ENCODE peak calls at places on chromosomes 5 and 9, in seven cellular contexts. U, G, H, I, Z, J and N are unnamed samples.

GRCh38 chr5:101897914-101898313 is 398.2 kb downstream of the SLCO4C1 start:
- DNase-seq in U (no peak), G (no peak), H (no peak), I (no peak), Z (no peak), J (no peak), N (no peak)

GRCh38 chr9:128554155-128554862 is 1.9 kb downstream of the SPTAN1 start:
- DNase-seq in U (no peak), G (peak; percentile 95), H (peak; percentile 63), I (peak; percentile 45), Z (no peak), J (peak; percentile 80), N (no peak)

GRCh38 chr5:14039063-14039462 is 94.6 kb upstream of the DNAH5 start:
- DNase-seq in U (no peak), G (peak; percentile 66), H (no peak), I (no peak), Z (no peak), J (no peak), N (no peak)

GRCh38 chr5:152462021-152462721 is 57.1 kb upstream of the NMUR2 start:
- DNase-seq in U (no peak), G (no peak), H (no peak), I (no peak), Z (no peak), J (no peak), N (no peak)

GRCh38 chr9:90162326-90162725 is 480.3 kb downstream of the DIRAS2 start:
- DNase-seq in U (no peak), G (no peak), H (no peak), I (no peak), Z (no peak), J (no peak), N (no peak)

GRCh38 chr9:4315582-4316215 is 15.8 kb upstream of the GLIS3 start:
- DNase-seq in U (peak; percentile 16), G (peak; percentile 76), H (peak; percentile 84), I (peak; percentile 82), Z (peak; percentile 51), J (peak; percentile 46), N (no peak)

GRCh38 chr9:131740898-131741297 is 1.0 kb upstream of the RAPGEF1 start:
- DNase-seq in U (no peak), G (no peak), H (no peak), I (no peak), Z (no peak), J (no peak), N (no peak)

GRCh38 chr5:52943285-52943684 is 45.9 kb upstream of the ITGA2 start:
- DNase-seq in U (no peak), G (no peak), H (no peak), I (no peak), Z (no peak), J (no peak), N (no peak)

GRCh38 chr5:74205745-74206570 is 434.6 kb downstream of the ENC1 start:
- DNase-seq in U (no peak), G (no peak), H (no peak), I (no peak), Z (no peak), J (no peak), N (no peak)

GRCh38 chr9:36164989-36165388 is 4.2 kb upstream of the CCIN start:
- DNase-seq in U (no peak), G (no peak), H (peak; percentile 10), I (no peak), Z (no peak), J (no peak), N (no peak)

GRCh38 chr9:115923903-115924668 is 229.5 kb upstream of the PAPPA start:
- DNase-seq in U (no peak), G (peak; percentile 98), H (no peak), I (no peak), Z (no peak), J (peak; percentile 11), N (no peak)

GRCh38 chr5:14630706-14631105 is 33.8 kb upstream of the OTULIN start:
- DNase-seq in U (no peak), G (no peak), H (no peak), I (no peak), Z (no peak), J (no peak), N (no peak)